ENCODE peak calls at places on chromosomes 6 and 20, in six cellular contexts. K, Q, T, Y, O and X are unnamed samples.

GRCh38 chr6:130578713-130579112 is 212.9 kb downstream of the TMEM200A start:
- DNase-seq in Q (no peak), T (no peak), Y (no peak), K (no peak), O (no peak), X (no peak)

GRCh38 chr20:58837717-58838116 is 13.0 kb downstream of the GNAS-AS1 start:
- DNase-seq in O (no peak), Y (no peak), K (no peak), Q (no peak), T (no peak), X (no peak)

GRCh38 chr20:49433387-49433786 is 49.1 kb downstream of the KCNB1 start:
- DNase-seq in O (no peak), Y (no peak), Q (no peak), K (no peak), T (no peak), X (no peak)

GRCh38 chr6:15518057-15518456 is 144.8 kb downstream of the DTNBP1 start:
- DNase-seq in Y (no peak), K (no peak), O (no peak), Q (no peak), T (no peak), X (no peak)

GRCh38 chr6:81237226-81237625 is 515.3 kb downstream of the TENT5A start:
- DNase-seq in O (no peak), Y (peak), Q (no peak), K (no peak), T (no peak), X (no peak)

GRCh38 chr20:43949741-43950618 is 35.3 kb downstream of the TOX2 start:
- DNase-seq in Y (no peak), T (no peak), K (no peak), Q (no peak), O (peak), X (peak)

GRCh38 chr6:111105578-111105977 is 18.3 kb downstream of the SLC16A10 start:
- DNase-seq in Y (peak), T (no peak), Q (no peak), O (peak), K (peak), X (no peak)

GRCh38 chr6:42821341-42821668 is 39.5 kb downstream of the BICRAL start:
- DNase-seq in O (no peak), T (no peak), Q (no peak), Y (no peak), K (no peak), X (no peak)

GRCh38 chr20:57124800-57125399 is 141.5 kb downstream of the BMP7 start:
- DNase-seq in O (no peak), K (no peak), Y (no peak), T (no peak), Q (no peak), X (no peak)

GRCh38 chr6:27168586-27169443 is 78.7 kb upstream of the PRSS16 start:
- DNase-seq in T (no peak), Y (peak), O (no peak), Q (no peak), K (no peak), X (no peak)

GRCh38 chr6:112360498-112360897 is 13.4 kb downstream of the RFPL4B start:
- DNase-seq in Y (peak), Q (no peak), O (no peak), T (no peak), K (no peak), X (no peak)

GRCh38 chr6:27517928-27518787 is 45.3 kb upstream of the ZNF184 start:
- DNase-seq in K (no peak), Y (no peak), T (peak), Q (no peak), O (no peak), X (no peak)

GRCh38 chr6:17355404-17355774 is 38.0 kb upstream of the CAP2 start:
- DNase-seq in Y (no peak), O (no peak), Q (no peak), T (no peak), K (no peak), X (no peak)

GRCh38 chr6:76026101-76026500 is 46.4 kb downstream of the IMPG1 start:
- DNase-seq in O (no peak), Y (peak), T (no peak), Q (no peak), K (no peak), X (no peak)

GRCh38 chr20:23242556-23243180 is 107.9 kb upstream of the NXT1 start:
- DNase-seq in K (no peak), Q (no peak), T (no peak), O (no peak), Y (no peak), X (no peak)

GRCh38 chr6:159762681-159763293 is 942 bp downstream of the ACAT2 start:
- DNase-seq in K (no peak), Q (no peak), Y (no peak), T (no peak), O (no peak), X (peak)

GRCh38 chr6:25842526-25842925 is 10.7 kb upstream of the SLC17A1 start:
- DNase-seq in K (no peak), Y (no peak), O (no peak), T (no peak), Q (no peak), X (no peak)

GRCh38 chr20:14343658-14344057 is 6.2 kb upstream of the FLRT3 start:
- DNase-seq in Y (no peak), Q (no peak), T (no peak), O (no peak), K (no peak), X (no peak)

GRCh38 chr20:35001596-35002362 is 46.1 kb downstream of the MYH7B start:
- DNase-seq in K (peak), O (no peak), Q (no peak), Y (no peak), T (no peak), X (no peak)

GRCh38 chr6:103908898-103909297 is 950.8 kb downstream of the HACE1 start:
- DNase-seq in T (no peak), O (no peak), Y (no peak), K (no peak), Q (no peak), X (no peak)

GRCh38 chr6:1473166-1473565 is 83.8 kb downstream of the FOXF2 start:
- DNase-seq in Q (no peak), K (no peak), Y (no peak), T (no peak), O (no peak), X (no peak)

GRCh38 chr6:101110814-101111213 is 229.7 kb upstream of the ASCC3 start:
- DNase-seq in Q (no peak), Y (peak), T (no peak), K (no peak), O (no peak), X (no peak)

GRCh38 chr20:53907968-53908751 is 162.2 kb downstream of the BCAS1 start:
- DNase-seq in Y (no peak), O (no peak), T (no peak), K (no peak), Q (no peak), X (no peak)

GRCh38 chr20:5511082-5511481 is 194.3 kb upstream of the PROKR2 start:
- DNase-seq in O (no peak), Q (no peak), T (no peak), Y (no peak), K (no peak), X (no peak)